ENCODE peak calls at places on chromosomes 12 and 14, in four cellular contexts. U, Z, F and V are unnamed samples.

GRCh38 chr14:101595887-101596721 is 34.8 kb downstream of the DIO3 start:
- DNase-seq in U (no peak), F (no peak), Z (no peak), V (no peak)

GRCh38 chr14:86915416-86915815 is 1077.6 kb downstream of the GALC start:
- DNase-seq in U (no peak), F (no peak), Z (no peak), V (no peak)

GRCh38 chr12:77493311-77493710 is 337.4 kb upstream of the NAV3 start:
- DNase-seq in Z (no peak), U (no peak), F (no peak), V (no peak)

GRCh38 chr12:108967869-108968540 is 52.9 kb downstream of the SVOP start:
- DNase-seq in Z (peak; percentile 65), U (no peak), F (no peak), V (peak; percentile 52)

GRCh38 chr12:42603246-42603645 is 13.7 kb upstream of the PRICKLE1 start:
- DNase-seq in F (no peak), Z (no peak), U (no peak), V (no peak)

GRCh38 chr12:12759234-12759915 is 26.1 kb upstream of the APOLD1 start:
- DNase-seq in U (no peak), F (no peak), Z (no peak), V (no peak)

GRCh38 chr14:77641534-77642341 is 25.3 kb upstream of the SPTLC2 start:
- DNase-seq in Z (no peak), F (peak; percentile 16), U (no peak), V (no peak)

GRCh38 chr12:45730116-45730841 is 773 bp downstream of the ARID2 start:
- DNase-seq in Z (no peak), F (no peak), U (peak; percentile 62), V (peak; percentile 30)

GRCh38 chr12:6917491-6918231 is 3.3 kb downstream of the ENO2 start:
- DNase-seq in Z (no peak), F (no peak), U (no peak), V (no peak)

GRCh38 chr14:105581551-105582341 is 55.4 kb downstream of the TMEM121 start:
- DNase-seq in F (peak; percentile 71), U (no peak), Z (no peak), V (no peak)

GRCh38 chr14:106843951-106844483 is 1317.6 kb downstream of the TMEM121 start:
- DNase-seq in U (no peak), F (no peak), Z (no peak), V (no peak)

GRCh38 chr12:78645956-78646355 is 218.6 kb upstream of the SYT1 start:
- DNase-seq in U (no peak), Z (peak; percentile 0), F (no peak), V (no peak)

GRCh38 chr12:4034926-4035325 is 161.7 kb upstream of the PARP11 start:
- DNase-seq in U (no peak), F (no peak), Z (peak; percentile 31), V (no peak)

GRCh38 chr12:77002382-77002781 is 63.0 kb downstream of the E2F7 start:
- DNase-seq in Z (no peak), U (no peak), F (no peak), V (no peak)

GRCh38 chr14:26841920-26842741 is 244.3 kb upstream of the NOVA1 start:
- DNase-seq in Z (peak; percentile 34), U (no peak), F (no peak), V (no peak)

DNA sequence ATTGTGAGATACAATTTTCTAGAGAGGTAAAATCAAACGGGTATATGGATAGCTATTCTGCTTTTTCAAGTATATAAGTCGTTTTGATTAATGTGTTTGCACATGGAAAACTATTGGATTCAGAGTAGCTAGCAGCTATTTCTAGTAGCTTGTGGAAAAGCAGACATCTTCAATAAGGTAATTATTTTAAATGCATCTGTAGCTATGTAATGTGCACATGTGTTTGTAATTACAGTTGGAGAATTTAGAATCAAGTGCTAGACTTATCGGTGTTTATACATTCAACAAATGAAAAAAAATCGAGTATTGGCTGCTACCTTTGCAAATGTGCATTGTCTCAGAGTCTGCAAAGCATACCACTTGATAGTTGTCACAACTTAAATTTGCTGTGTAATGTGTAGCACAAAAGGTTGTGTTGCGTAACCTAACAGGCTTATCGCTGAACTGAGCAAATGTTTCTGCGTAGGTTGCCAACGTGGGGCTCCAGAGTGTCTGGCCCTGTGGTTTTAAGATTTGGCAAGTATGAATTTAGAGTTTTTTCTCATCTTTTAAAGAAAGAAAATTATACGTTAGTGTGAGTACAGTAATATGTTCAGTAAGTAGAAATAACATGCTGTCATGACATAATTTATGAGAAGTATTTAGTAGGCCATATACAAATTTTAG is 44.3 kb downstream of the TMTC2 start:
- DNase-seq in U (no peak), Z (peak; percentile 4), F (no peak), V (no peak)
- TF ChIP-seq SP1 in U (no peak), Z (no peak), F (no peak), V (no peak)

DNA sequence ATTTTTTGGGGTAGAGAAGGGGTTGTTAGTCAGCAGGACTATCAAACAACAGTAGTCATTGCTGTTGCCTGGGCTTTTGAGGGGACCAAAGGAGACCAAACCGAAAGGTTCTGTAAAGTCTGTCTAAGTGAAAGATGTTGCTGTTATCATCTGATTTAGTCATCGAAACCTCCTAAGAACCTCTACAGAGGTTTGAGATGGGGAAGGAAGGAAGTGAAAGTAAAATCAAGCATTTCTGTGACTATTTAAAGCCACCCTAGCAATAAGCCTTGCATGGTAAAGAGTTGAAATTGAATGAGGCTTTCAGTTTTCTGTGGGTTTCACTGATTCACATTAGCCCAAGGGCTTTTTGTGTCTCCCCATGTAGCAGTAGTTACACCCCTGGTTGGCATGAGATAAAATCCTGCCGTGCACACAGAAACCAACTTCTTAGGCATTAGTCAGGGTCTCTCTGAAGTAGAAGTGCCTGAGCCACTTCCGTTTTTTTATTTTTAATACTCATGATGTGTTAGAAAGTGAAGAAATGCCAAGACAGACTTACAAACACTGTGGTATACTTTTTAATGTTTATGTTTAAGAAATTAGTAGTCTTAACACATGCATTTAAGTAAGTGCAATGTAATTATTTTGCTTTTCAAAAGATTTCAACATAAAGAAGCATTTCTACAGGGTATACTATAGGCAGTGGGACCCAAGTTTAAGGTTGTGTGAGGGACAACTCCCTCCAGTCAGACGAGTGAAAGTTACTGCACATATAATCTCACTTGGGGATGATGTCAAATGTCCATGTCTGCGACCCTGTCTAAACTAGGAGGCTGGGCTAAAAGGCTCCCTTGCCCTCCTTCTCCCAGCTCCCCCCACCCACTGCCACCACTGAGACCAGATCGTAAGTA is 50.4 kb downstream of the DYRK2 start:
- DNase-seq in Z (no peak), F (peak; percentile 98), U (no peak), V (no peak)
- TF ChIP-seq SUZ12 in Z (no peak), F (no peak), U (no peak), V (no peak)

GRCh38 chr14:82075566-82075965 is 541.9 kb upstream of the SEL1L start:
- DNase-seq in U (peak; percentile 83), F (no peak), Z (no peak), V (no peak)
- TF ChIP-seq SP1 in U (no peak), F (no peak), Z (no peak), V (no peak)

GRCh38 chr12:88558341-88558867 is 21.9 kb downstream of the KITLG start:
- DNase-seq in F (no peak), Z (no peak), U (no peak), V (no peak)

GRCh38 chr12:88562846-88563582 is 17.3 kb downstream of the KITLG start:
- DNase-seq in U (no peak), Z (no peak), F (no peak), V (no peak)

GRCh38 chr12:88562151-88562550 is 18.1 kb downstream of the KITLG start:
- DNase-seq in Z (no peak), F (no peak), U (no peak), V (no peak)

GRCh38 chr12:88559199-88559598 is 21.1 kb downstream of the KITLG start:
- DNase-seq in U (no peak), F (no peak), Z (no peak), V (no peak)

DNA sequence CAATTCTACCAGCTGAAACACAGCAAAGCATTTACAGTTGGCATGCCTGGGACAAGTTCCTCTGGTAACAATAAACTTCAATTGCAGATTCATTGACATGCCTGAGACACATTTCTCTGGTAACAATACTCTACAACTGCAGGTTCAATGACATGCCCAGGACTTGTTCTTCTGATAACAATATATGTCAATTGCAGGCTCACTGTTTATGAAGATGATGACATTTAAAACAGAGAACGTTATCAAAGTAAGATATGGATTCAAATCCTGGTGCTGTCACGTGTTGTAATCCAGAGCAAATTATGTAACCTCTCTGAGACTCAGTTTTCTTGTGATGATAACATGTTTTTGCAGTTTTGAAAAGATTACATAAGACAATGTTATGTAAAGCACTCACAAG is 20.5 kb downstream of the KITLG start:
- DNase-seq in F (no peak), Z (no peak), U (no peak), V (no peak)
- TF ChIP-seq SUZ12 in F (no peak), Z (no peak), U (no peak), V (no peak)

GRCh38 chr14:44463386-44464004 is 43.6 kb downstream of the FSCB start:
- DNase-seq in F (no peak), Z (no peak), U (no peak), V (no peak)
- TF ChIP-seq SP1 in F (no peak), Z (no peak), U (no peak), V (no peak)